ENCODE peak calls at places on chromosomes 5 and 9, in four cellular contexts. One of them, this sample, is unnamed.

GRCh38 chr5:67166886-67167285 is 29.7 kb downstream of the CD180 start:
- DNase-seq in HepG2: no peak
- DNase-seq in K562: no peak
- DNase-seq in IMR-90: no peak
- DNase-seq in this sample: no peak

GRCh38 chr9:97384406-97385262 is 27.3 kb upstream of the TDRD7 start:
- DNase-seq in HepG2: no peak
- DNase-seq in K562: no peak
- DNase-seq in IMR-90: no peak
- DNase-seq in this sample: no peak

GRCh38 chr5:143454936-143455516 is 51.5 kb upstream of the NR3C1 start:
- DNase-seq in IMR-90: no peak
- DNase-seq in HepG2: no peak
- DNase-seq in K562: no peak
- DNase-seq in this sample: no peak

GRCh38 chr5:83919071-83920041 is 198.7 kb upstream of the HAPLN1 start:
- DNase-seq in HepG2: no peak
- DNase-seq in K562: no peak
- DNase-seq in IMR-90: peak; percentile 64
- DNase-seq in this sample: no peak

GRCh38 chr5:149422429-149423286 is 43.6 kb upstream of the IL17B start:
- DNase-seq in HepG2: peak; percentile 74
- DNase-seq in K562: no peak
- DNase-seq in IMR-90: peak; percentile 95
- DNase-seq in this sample: no peak

GRCh38 chr9:108374606-108375005 is 481.2 kb downstream of the ACTL7B start:
- DNase-seq in K562: no peak
- DNase-seq in IMR-90: no peak
- DNase-seq in HepG2: no peak
- DNase-seq in this sample: no peak

GRCh38 chr5:57653636-57654290 is 171.2 kb upstream of the ACTBL2 start:
- DNase-seq in HepG2: no peak
- DNase-seq in IMR-90: no peak
- DNase-seq in K562: no peak
- DNase-seq in this sample: no peak

GRCh38 chr9:98989036-98990000 is 45.6 kb downstream of the COL15A1 start:
- DNase-seq in IMR-90: peak; percentile 100
- DNase-seq in K562: no peak
- DNase-seq in HepG2: peak; percentile 18
- DNase-seq in this sample: peak; percentile 8

GRCh38 chr5:176737746-176738699 is 72.3 kb upstream of the UNC5A start:
- DNase-seq in IMR-90: no peak
- DNase-seq in HepG2: no peak
- DNase-seq in K562: no peak
- DNase-seq in this sample: no peak

GRCh38 chr5:174736351-174736721 is 12.0 kb downstream of the MSX2 start:
- DNase-seq in K562: no peak
- DNase-seq in HepG2: no peak
- DNase-seq in IMR-90: peak; percentile 91
- DNase-seq in this sample: no peak

GRCh38 chr5:458547-459353 is 15.8 kb downstream of the EXOC3 start:
- DNase-seq in K562: no peak
- DNase-seq in IMR-90: peak; percentile 65
- DNase-seq in HepG2: no peak
- DNase-seq in this sample: peak; percentile 56

GRCh38 chr5:10278658-10279279 is 28.7 kb downstream of the CCT5 start:
- DNase-seq in HepG2: no peak
- DNase-seq in IMR-90: no peak
- DNase-seq in K562: no peak
- DNase-seq in this sample: no peak

GRCh38 chr9:121674952-121675351 is 23.5 kb downstream of the DAB2IP start:
- DNase-seq in K562: no peak
- DNase-seq in IMR-90: peak; percentile 74
- DNase-seq in HepG2: no peak
- DNase-seq in this sample: no peak

GRCh38 chr5:124446125-124446524 is 300.3 kb downstream of the ZNF608 start:
- DNase-seq in HepG2: no peak
- DNase-seq in K562: no peak
- DNase-seq in IMR-90: no peak
- DNase-seq in this sample: no peak

GRCh38 chr9:114001794-114002261 is 76.3 kb downstream of the AMBP start:
- DNase-seq in K562: no peak
- DNase-seq in HepG2: no peak
- DNase-seq in IMR-90: no peak
- DNase-seq in this sample: no peak

GRCh38 chr5:57117601-57118000 is 56.3 kb upstream of the GPBP1 start:
- DNase-seq in K562: no peak
- DNase-seq in HepG2: no peak
- DNase-seq in IMR-90: no peak
- DNase-seq in this sample: peak; percentile 7

GRCh38 chr9:16915126-16915831 is 44.8 kb upstream of the BNC2 start:
- DNase-seq in IMR-90: no peak
- DNase-seq in HepG2: no peak
- DNase-seq in K562: no peak
- DNase-seq in this sample: no peak

GRCh38 chr5:157497875-157498611 is 38.0 kb downstream of the NIPAL4 start:
- DNase-seq in HepG2: no peak
- DNase-seq in IMR-90: no peak
- DNase-seq in K562: no peak
- DNase-seq in this sample: no peak

GRCh38 chr9:18235181-18235908 is 238.6 kb upstream of the ADAMTSL1 start:
- DNase-seq in K562: no peak
- DNase-seq in IMR-90: no peak
- DNase-seq in HepG2: no peak
- DNase-seq in this sample: no peak

GRCh38 chr5:39014544-39014943 is 59.7 kb downstream of the RICTOR start:
- DNase-seq in IMR-90: peak; percentile 97
- DNase-seq in HepG2: peak; percentile 6
- DNase-seq in K562: no peak
- DNase-seq in this sample: no peak

GRCh38 chr5:65020492-65020891 is 251.8 kb downstream of the CWC27 start:
- DNase-seq in IMR-90: peak; percentile 60
- DNase-seq in K562: no peak
- DNase-seq in HepG2: no peak
- DNase-seq in this sample: no peak

GRCh38 chr5:151014680-151015343 is 5.6 kb upstream of the GPX3 start:
- DNase-seq in IMR-90: no peak
- DNase-seq in K562: no peak
- DNase-seq in HepG2: peak; percentile 71
- DNase-seq in this sample: no peak

GRCh38 chr9:69932901-69933300 is 110.7 kb upstream of the MAMDC2 start:
- DNase-seq in K562: peak; percentile 23
- DNase-seq in IMR-90: no peak
- DNase-seq in HepG2: peak; percentile 36
- DNase-seq in this sample: no peak

GRCh38 chr5:116492776-116493175 is 81.8 kb downstream of the SEMA6A start:
- DNase-seq in HepG2: no peak
- DNase-seq in K562: no peak
- DNase-seq in IMR-90: no peak
- DNase-seq in this sample: no peak

GRCh38 chr9:114377046-114377445 is 10.7 kb downstream of the AKNA start:
- DNase-seq in K562: no peak
- DNase-seq in HepG2: no peak
- DNase-seq in IMR-90: no peak
- DNase-seq in this sample: no peak

GRCh38 chr5:12661617-12662370 is 757.5 kb upstream of the CTNND2 start:
- DNase-seq in HepG2: no peak
- DNase-seq in IMR-90: no peak
- DNase-seq in K562: no peak
- DNase-seq in this sample: no peak

GRCh38 chr5:69313428-69313827 is 19.2 kb downstream of the CCDC125 start:
- DNase-seq in IMR-90: no peak
- DNase-seq in HepG2: no peak
- DNase-seq in K562: no peak
- DNase-seq in this sample: no peak

GRCh38 chr5:103346162-103346748 is 87.7 kb downstream of the MACIR start:
- DNase-seq in K562: no peak
- DNase-seq in HepG2: no peak
- DNase-seq in IMR-90: no peak
- DNase-seq in this sample: no peak

GRCh38 chr9:113129466-113129865 is 21.3 kb upstream of the SLC31A2 start:
- DNase-seq in K562: no peak
- DNase-seq in HepG2: no peak
- DNase-seq in IMR-90: no peak
- DNase-seq in this sample: no peak

GRCh38 chr5:42840279-42840678 is 28.6 kb upstream of the SELENOP start:
- DNase-seq in IMR-90: peak; percentile 58
- DNase-seq in HepG2: peak; percentile 38
- DNase-seq in K562: no peak
- DNase-seq in this sample: no peak

DNA sequence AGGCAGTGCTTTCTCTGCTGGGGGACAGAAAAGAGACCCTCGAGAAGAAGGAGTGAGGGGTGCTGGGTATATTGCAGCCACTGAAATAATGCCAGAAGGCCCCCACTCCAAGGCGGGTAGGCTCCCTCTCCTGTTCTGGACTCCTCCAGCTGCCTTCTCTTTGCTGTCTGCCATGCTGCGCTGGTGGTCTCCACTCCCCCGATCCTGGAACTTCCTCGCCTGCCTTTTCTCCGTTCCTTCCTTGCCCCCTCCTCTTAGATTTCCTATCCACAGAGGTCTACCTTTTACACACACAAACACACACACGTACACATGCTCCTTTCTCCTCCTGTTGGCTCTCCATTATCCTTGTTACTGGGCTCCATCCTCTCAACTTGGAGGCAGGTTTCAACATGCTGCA is 938 bp downstream of the GRIA1 start:
- DNase-seq in HepG2: no peak
- DNase-seq in K562: no peak
- DNase-seq in IMR-90: no peak
- DNase-seq in this sample: no peak
- TF ChIP-seq CEBPB in HepG2: no peak
- TF ChIP-seq CEBPB in K562: no peak
- TF ChIP-seq CEBPB in IMR-90: no peak
- TF ChIP-seq CEBPB in this sample: no peak

GRCh38 chr5:178348356-178349146 is 115.9 kb upstream of the PHYKPL start:
- DNase-seq in IMR-90: no peak
- DNase-seq in K562: no peak
- DNase-seq in HepG2: no peak
- DNase-seq in this sample: no peak

GRCh38 chr5:178350361-178351220 is 118.0 kb upstream of the PHYKPL start:
- DNase-seq in HepG2: no peak
- DNase-seq in IMR-90: no peak
- DNase-seq in K562: no peak
- DNase-seq in this sample: no peak

GRCh38 chr5:178349607-178350353 is 117.2 kb upstream of the PHYKPL start:
- DNase-seq in IMR-90: no peak
- DNase-seq in HepG2: no peak
- DNase-seq in K562: no peak
- DNase-seq in this sample: no peak

GRCh38 chr5:178347956-178348355 is 115.4 kb upstream of the PHYKPL start:
- DNase-seq in IMR-90: no peak
- DNase-seq in HepG2: no peak
- DNase-seq in K562: no peak
- DNase-seq in this sample: no peak

DNA sequence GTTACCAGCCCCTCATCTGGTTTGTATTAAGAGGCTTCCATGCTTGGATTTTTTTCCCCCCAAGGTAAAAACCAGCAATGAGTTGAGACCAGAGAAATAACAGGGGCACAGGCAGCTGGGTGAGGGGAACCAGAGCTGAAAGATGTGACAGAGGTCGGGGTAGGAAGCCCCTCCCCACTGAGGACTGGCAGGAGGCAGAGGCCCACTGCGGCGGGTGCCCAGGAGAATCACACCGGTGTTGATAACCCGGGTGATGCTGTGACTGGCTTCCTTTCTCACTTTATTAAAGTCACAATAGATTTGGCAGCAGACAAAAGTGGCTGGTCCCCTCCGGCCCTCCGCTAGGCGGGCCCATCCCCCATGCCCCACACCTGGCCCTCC is 116.5 kb upstream of the PHYKPL start:
- DNase-seq in IMR-90: no peak
- DNase-seq in HepG2: no peak
- DNase-seq in K562: no peak
- DNase-seq in this sample: no peak
- TF ChIP-seq POLR2A in IMR-90: no peak
- TF ChIP-seq POLR2A in HepG2: no peak
- TF ChIP-seq POLR2A in K562: no peak
- TF ChIP-seq POLR2A in this sample: no peak

DNA sequence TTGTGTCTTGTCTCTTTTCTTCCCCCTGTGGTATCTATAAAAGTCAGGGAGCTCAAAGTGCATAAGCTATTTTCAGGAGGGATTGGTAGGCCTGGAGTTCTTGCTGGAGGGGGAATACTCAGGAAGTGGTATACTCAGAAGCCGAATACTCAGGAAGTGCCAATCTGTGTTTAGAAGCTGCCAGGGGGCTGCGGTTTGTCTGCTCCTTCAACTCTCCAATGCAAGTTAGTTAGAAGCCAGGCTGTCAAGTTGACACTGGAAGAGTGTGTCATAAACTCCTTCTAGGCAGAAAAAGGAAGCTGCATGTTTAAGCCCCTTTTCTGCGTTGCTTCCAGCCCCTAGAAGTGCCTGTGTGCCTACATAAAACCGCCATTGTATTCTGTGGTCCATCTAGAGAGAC is 366.5 kb downstream of the TAF11L14 start:
- DNase-seq in HepG2: no peak
- DNase-seq in K562: no peak
- DNase-seq in IMR-90: no peak
- DNase-seq in this sample: no peak
- TF ChIP-seq MXI1 in HepG2: no peak
- TF ChIP-seq MXI1 in K562: no peak
- TF ChIP-seq MXI1 in IMR-90: no peak
- TF ChIP-seq MXI1 in this sample: no peak

GRCh38 chr9:92609142-92609500 is 60.8 kb downstream of the IPPK start:
- DNase-seq in K562: peak; percentile 9
- DNase-seq in HepG2: no peak
- DNase-seq in IMR-90: no peak
- DNase-seq in this sample: no peak

GRCh38 chr9:92607088-92607487 is 62.8 kb downstream of the IPPK start:
- DNase-seq in IMR-90: peak; percentile 57
- DNase-seq in K562: no peak
- DNase-seq in HepG2: no peak
- DNase-seq in this sample: no peak

GRCh38 chr9:92607773-92608172 is 62.2 kb downstream of the IPPK start:
- DNase-seq in K562: no peak
- DNase-seq in HepG2: no peak
- DNase-seq in IMR-90: peak; percentile 89
- DNase-seq in this sample: no peak

GRCh38 chr9:92610470-92611420 is 59.2 kb downstream of the IPPK start:
- DNase-seq in K562: no peak
- DNase-seq in HepG2: no peak
- DNase-seq in IMR-90: peak; percentile 44
- DNase-seq in this sample: no peak

GRCh38 chr9:92608221-92609141 is 61.5 kb downstream of the IPPK start:
- DNase-seq in HepG2: peak; percentile 58
- DNase-seq in IMR-90: no peak
- DNase-seq in K562: no peak
- DNase-seq in this sample: no peak
- TF ChIP-seq CEBPB in HepG2: no peak
- TF ChIP-seq CEBPB in IMR-90: no peak
- TF ChIP-seq CEBPB in K562: no peak
- TF ChIP-seq CEBPB in this sample: no peak

GRCh38 chr5:138459311-138459710 is 6.0 kb upstream of the EGR1 start:
- DNase-seq in HepG2: no peak
- DNase-seq in K562: no peak
- DNase-seq in IMR-90: no peak
- DNase-seq in this sample: no peak
- TF ChIP-seq POLR2A in HepG2: no peak
- TF ChIP-seq POLR2A in K562: no peak
- TF ChIP-seq POLR2A in IMR-90: no peak
- TF ChIP-seq POLR2A in this sample: no peak